ENCODE peak calls at places on chromosomes 5 and 9, in five cellular contexts. One of them, this sample, is unnamed.

GRCh38 chr9:120490888-120491595 is 88.9 kb downstream of the CDK5RAP2 start:
- DNase-seq in activated CD4-positive, alpha-beta T cell treated with anti-CD3 and anti-CD28 coated beads, Interleukin-2, amount 50 U/mL, for 24 hours: no peak
- DNase-seq in stimulated activated CD4-positive, alpha-beta T cell treated with anti-CD3 and anti-CD28 coated beads, TNF-alpha, amount 100 ng/mL, for 48 hours: no peak
- DNase-seq in uterus: no peak
- DNase-seq in NCI-H345: no peak
- DNase-seq in this sample: no peak

GRCh38 chr5:150158170-150158949 is 2.7 kb upstream of the PDGFRB start:
- DNase-seq in activated CD4-positive, alpha-beta T cell treated with anti-CD3 and anti-CD28 coated beads, Interleukin-2, amount 50 U/mL, for 24 hours: no peak
- DNase-seq in stimulated activated CD4-positive, alpha-beta T cell treated with anti-CD3 and anti-CD28 coated beads, TNF-alpha, amount 100 ng/mL, for 48 hours: no peak
- DNase-seq in uterus: peak; percentile 66
- DNase-seq in NCI-H345: no peak
- DNase-seq in this sample: no peak

GRCh38 chr5:110769282-110769681 is 30.5 kb downstream of the SLC25A46 start:
- DNase-seq in activated CD4-positive, alpha-beta T cell treated with anti-CD3 and anti-CD28 coated beads, Interleukin-2, amount 50 U/mL, for 24 hours: no peak
- DNase-seq in stimulated activated CD4-positive, alpha-beta T cell treated with anti-CD3 and anti-CD28 coated beads, TNF-alpha, amount 100 ng/mL, for 48 hours: no peak
- DNase-seq in uterus: peak; percentile 18
- DNase-seq in NCI-H345: no peak
- DNase-seq in this sample: no peak

GRCh38 chr5:179403426-179404147 is 58.3 kb upstream of the ADAMTS2 start:
- DNase-seq in activated CD4-positive, alpha-beta T cell treated with anti-CD3 and anti-CD28 coated beads, Interleukin-2, amount 50 U/mL, for 24 hours: no peak
- DNase-seq in stimulated activated CD4-positive, alpha-beta T cell treated with anti-CD3 and anti-CD28 coated beads, TNF-alpha, amount 100 ng/mL, for 48 hours: no peak
- DNase-seq in uterus: no peak
- DNase-seq in NCI-H345: no peak
- DNase-seq in this sample: no peak

GRCh38 chr9:134349941-134350340 is 23.7 kb downstream of the RXRA start:
- DNase-seq in activated CD4-positive, alpha-beta T cell treated with anti-CD3 and anti-CD28 coated beads, Interleukin-2, amount 50 U/mL, for 24 hours: no peak
- DNase-seq in stimulated activated CD4-positive, alpha-beta T cell treated with anti-CD3 and anti-CD28 coated beads, TNF-alpha, amount 100 ng/mL, for 48 hours: no peak
- DNase-seq in uterus: no peak
- DNase-seq in NCI-H345: no peak
- DNase-seq in this sample: no peak

GRCh38 chr5:138926688-138927448 is 51.7 kb upstream of the LRRTM2 start:
- DNase-seq in activated CD4-positive, alpha-beta T cell treated with anti-CD3 and anti-CD28 coated beads, Interleukin-2, amount 50 U/mL, for 24 hours: no peak
- DNase-seq in stimulated activated CD4-positive, alpha-beta T cell treated with anti-CD3 and anti-CD28 coated beads, TNF-alpha, amount 100 ng/mL, for 48 hours: no peak
- DNase-seq in uterus: no peak
- DNase-seq in NCI-H345: no peak
- DNase-seq in this sample: no peak

GRCh38 chr9:85162822-85163221 is 493.3 kb downstream of the NTRK2 start:
- DNase-seq in activated CD4-positive, alpha-beta T cell treated with anti-CD3 and anti-CD28 coated beads, Interleukin-2, amount 50 U/mL, for 24 hours: no peak
- DNase-seq in stimulated activated CD4-positive, alpha-beta T cell treated with anti-CD3 and anti-CD28 coated beads, TNF-alpha, amount 100 ng/mL, for 48 hours: no peak
- DNase-seq in uterus: no peak
- DNase-seq in NCI-H345: no peak
- DNase-seq in this sample: no peak

GRCh38 chr5:169474226-169474625 is 109.3 kb upstream of the SPDL1 start:
- DNase-seq in activated CD4-positive, alpha-beta T cell treated with anti-CD3 and anti-CD28 coated beads, Interleukin-2, amount 50 U/mL, for 24 hours: no peak
- DNase-seq in stimulated activated CD4-positive, alpha-beta T cell treated with anti-CD3 and anti-CD28 coated beads, TNF-alpha, amount 100 ng/mL, for 48 hours: no peak
- DNase-seq in uterus: no peak
- DNase-seq in NCI-H345: no peak
- DNase-seq in this sample: no peak

GRCh38 chr5:168946363-168946762 is 354.6 kb downstream of the SLIT3 start:
- DNase-seq in activated CD4-positive, alpha-beta T cell treated with anti-CD3 and anti-CD28 coated beads, Interleukin-2, amount 50 U/mL, for 24 hours: no peak
- DNase-seq in stimulated activated CD4-positive, alpha-beta T cell treated with anti-CD3 and anti-CD28 coated beads, TNF-alpha, amount 100 ng/mL, for 48 hours: no peak
- DNase-seq in uterus: no peak
- DNase-seq in NCI-H345: peak; percentile 36
- DNase-seq in this sample: no peak